ENCODE peak calls at places on chromosomes 2 and 18, in eight cellular contexts. One of them, this sample, is unnamed. For H3K4me1, the result is how much of the 10 kb centered on the place peaks cover.

GRCh38 chr18:62979172-62979571 is 263.8 kb downstream of the PHLPP1 start:
- DNase-seq in left ventricle myocardium inferior: no peak
- DNase-seq in heart right ventricle: no peak
- DNase-seq in HepG2: no peak
- DNase-seq in IMR-90: peak
- DNase-seq in sigmoid colon: no peak
- DNase-seq in mammary epithelial cell: peak
- DNase-seq in GM23338: no peak
- DNase-seq in this sample: peak

GRCh38 chr2:229714080-229714735 is at the start of gene DNER:
- DNase-seq in left ventricle myocardium inferior: no peak
- DNase-seq in heart right ventricle: no peak
- DNase-seq in HepG2: no peak
- DNase-seq in IMR-90: no peak
- DNase-seq in sigmoid colon: no peak
- DNase-seq in mammary epithelial cell: no peak
- DNase-seq in GM23338: peak
- DNase-seq in this sample: no peak

GRCh38 chr18:49812321-49813070 is 837 bp downstream of the ACAA2 start:
- DNase-seq in left ventricle myocardium inferior: no peak
- DNase-seq in heart right ventricle: no peak
- DNase-seq in HepG2: no peak
- DNase-seq in IMR-90: peak
- DNase-seq in sigmoid colon: no peak
- DNase-seq in mammary epithelial cell: peak
- DNase-seq in GM23338: no peak
- DNase-seq in this sample: no peak

GRCh38 chr18:24831871-24832665 is 371.6 kb downstream of the HRH4 start:
- DNase-seq in left ventricle myocardium inferior: no peak
- DNase-seq in heart right ventricle: no peak
- DNase-seq in HepG2: no peak
- DNase-seq in IMR-90: no peak
- DNase-seq in sigmoid colon: no peak
- DNase-seq in mammary epithelial cell: no peak
- DNase-seq in GM23338: no peak
- DNase-seq in this sample: no peak

GRCh38 chr2:38720613-38721241 is 30.4 kb downstream of the SRSF7 start:
- DNase-seq in left ventricle myocardium inferior: peak
- DNase-seq in heart right ventricle: peak
- DNase-seq in HepG2: no peak
- DNase-seq in IMR-90: peak
- DNase-seq in sigmoid colon: peak
- DNase-seq in mammary epithelial cell: peak
- DNase-seq in GM23338: no peak
- DNase-seq in this sample: peak

GRCh38 chr2:67260348-67261277 is 136.5 kb upstream of the ETAA1 start:
- DNase-seq in left ventricle myocardium inferior: peak
- DNase-seq in heart right ventricle: peak
- DNase-seq in HepG2: no peak
- DNase-seq in IMR-90: peak
- DNase-seq in sigmoid colon: peak
- DNase-seq in mammary epithelial cell: peak
- DNase-seq in GM23338: no peak
- DNase-seq in this sample: no peak

GRCh38 chr18:596288-596881 is 403 bp upstream of the CLUL1 start:
- DNase-seq in left ventricle myocardium inferior: no peak
- DNase-seq in heart right ventricle: no peak
- DNase-seq in HepG2: peak
- DNase-seq in IMR-90: no peak
- DNase-seq in sigmoid colon: no peak
- DNase-seq in mammary epithelial cell: peak
- DNase-seq in GM23338: peak
- DNase-seq in this sample: no peak

GRCh38 chr2:86336350-86337234 is 834 bp downstream of the REEP1 start:
- DNase-seq in left ventricle myocardium inferior: peak
- DNase-seq in heart right ventricle: no peak
- DNase-seq in HepG2: no peak
- DNase-seq in IMR-90: no peak
- DNase-seq in sigmoid colon: no peak
- DNase-seq in mammary epithelial cell: no peak
- DNase-seq in GM23338: peak
- DNase-seq in this sample: no peak

GRCh38 chr2:161946489-161947107 is 127.4 kb downstream of the DPP4 start:
- DNase-seq in left ventricle myocardium inferior: no peak
- DNase-seq in heart right ventricle: no peak
- DNase-seq in HepG2: peak
- DNase-seq in IMR-90: peak
- DNase-seq in sigmoid colon: no peak
- DNase-seq in mammary epithelial cell: peak
- DNase-seq in GM23338: peak
- DNase-seq in this sample: no peak

GRCh38 chr18:9871244-9871746 is 14.5 kb upstream of the TXNDC2 start:
- DNase-seq in left ventricle myocardium inferior: no peak
- DNase-seq in heart right ventricle: no peak
- DNase-seq in HepG2: no peak
- DNase-seq in IMR-90: no peak
- DNase-seq in sigmoid colon: no peak
- DNase-seq in mammary epithelial cell: no peak
- DNase-seq in GM23338: no peak
- DNase-seq in this sample: no peak

GRCh38 chr2:218607436-218608115 is at the start of gene PLCD4:
- DNase-seq in left ventricle myocardium inferior: no peak
- DNase-seq in heart right ventricle: peak
- DNase-seq in HepG2: no peak
- DNase-seq in IMR-90: peak
- DNase-seq in sigmoid colon: peak
- DNase-seq in mammary epithelial cell: peak
- DNase-seq in GM23338: peak
- DNase-seq in this sample: no peak

GRCh38 chr2:19800796-19801195 is 101.0 kb downstream of the TTC32 start:
- DNase-seq in left ventricle myocardium inferior: no peak
- DNase-seq in heart right ventricle: no peak
- DNase-seq in HepG2: no peak
- DNase-seq in IMR-90: no peak
- DNase-seq in sigmoid colon: no peak
- DNase-seq in mammary epithelial cell: no peak
- DNase-seq in GM23338: no peak
- DNase-seq in this sample: no peak

GRCh38 chr2:158676295-158676694 is 118.8 kb upstream of the DAPL1 start:
- DNase-seq in left ventricle myocardium inferior: no peak
- DNase-seq in heart right ventricle: no peak
- DNase-seq in HepG2: no peak
- DNase-seq in IMR-90: no peak
- DNase-seq in sigmoid colon: no peak
- DNase-seq in mammary epithelial cell: no peak
- DNase-seq in GM23338: no peak
- DNase-seq in this sample: no peak

GRCh38 chr18:46814394-46814793 is 57.5 kb upstream of the ST8SIA5 start:
- DNase-seq in left ventricle myocardium inferior: no peak
- DNase-seq in heart right ventricle: no peak
- DNase-seq in HepG2: no peak
- DNase-seq in IMR-90: peak
- DNase-seq in sigmoid colon: no peak
- DNase-seq in mammary epithelial cell: no peak
- DNase-seq in GM23338: no peak
- DNase-seq in this sample: no peak

GRCh38 chr2:72833084-72833714 is 7.4 kb upstream of the EXOC6B start:
- DNase-seq in left ventricle myocardium inferior: no peak
- DNase-seq in heart right ventricle: no peak
- DNase-seq in HepG2: no peak
- DNase-seq in IMR-90: no peak
- DNase-seq in sigmoid colon: no peak
- DNase-seq in mammary epithelial cell: no peak
- DNase-seq in GM23338: peak
- DNase-seq in this sample: no peak
- H3K27ac ChIP-seq in left ventricle myocardium inferior: no peak
- H3K27ac ChIP-seq in heart right ventricle: no peak
- H3K27ac ChIP-seq in HepG2: no peak
- H3K27ac ChIP-seq in IMR-90: no peak
- H3K27ac ChIP-seq in sigmoid colon: no peak
- H3K27ac ChIP-seq in mammary epithelial cell: no peak
- H3K27ac ChIP-seq in GM23338: no peak
- H3K27ac ChIP-seq in this sample: no peak

DNA sequence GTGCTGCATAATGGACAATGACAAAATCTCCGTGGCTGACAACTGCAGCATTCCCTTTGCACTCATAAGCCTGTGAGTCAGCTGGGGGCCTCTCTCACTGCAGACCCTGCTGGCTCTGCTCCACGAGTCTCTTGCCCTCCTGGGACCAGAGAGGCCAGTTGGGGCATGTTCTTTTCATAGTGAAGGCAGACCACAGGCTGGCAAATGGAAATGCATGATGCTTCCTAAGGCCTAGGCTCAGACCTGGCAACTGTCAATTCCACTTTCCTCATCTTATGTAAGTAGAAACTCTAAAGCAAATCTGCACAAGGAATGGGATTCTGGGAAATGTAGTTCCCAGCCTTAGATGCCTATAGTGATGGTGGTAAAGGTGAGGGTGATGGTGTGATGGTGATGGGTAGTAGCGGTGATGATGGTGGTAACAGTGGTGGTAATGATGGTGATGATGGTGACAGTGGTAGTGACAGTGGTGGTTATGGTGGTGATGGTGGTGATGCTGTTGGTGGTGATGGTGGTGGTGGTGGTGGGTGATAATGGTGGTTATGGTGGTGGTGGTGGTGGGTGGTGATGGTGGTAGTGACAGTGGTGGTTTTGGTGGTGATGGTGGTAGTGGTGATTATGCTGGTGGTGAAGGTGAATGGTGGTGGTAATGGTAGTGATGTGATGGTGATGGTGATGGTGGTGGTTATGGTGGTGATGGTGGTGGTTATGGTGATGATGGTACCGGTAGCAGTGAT is 185.8 kb upstream of the ARL4C start:
- DNase-seq in left ventricle myocardium inferior: no peak
- DNase-seq in heart right ventricle: no peak
- DNase-seq in HepG2: peak
- DNase-seq in IMR-90: peak
- DNase-seq in sigmoid colon: no peak
- DNase-seq in mammary epithelial cell: peak
- DNase-seq in GM23338: no peak
- DNase-seq in this sample: no peak
- H3K4me1 ChIP-seq in left ventricle myocardium inferior: under half
- H3K4me1 ChIP-seq in heart right ventricle: under half
- H3K4me1 ChIP-seq in HepG2: half or more
- H3K4me1 ChIP-seq in IMR-90: under half
- H3K4me1 ChIP-seq in sigmoid colon: under half
- H3K4me1 ChIP-seq in mammary epithelial cell: half or more
- H3K4me1 ChIP-seq in GM23338: under half
- H3K4me1 ChIP-seq in this sample: under half

DNA sequence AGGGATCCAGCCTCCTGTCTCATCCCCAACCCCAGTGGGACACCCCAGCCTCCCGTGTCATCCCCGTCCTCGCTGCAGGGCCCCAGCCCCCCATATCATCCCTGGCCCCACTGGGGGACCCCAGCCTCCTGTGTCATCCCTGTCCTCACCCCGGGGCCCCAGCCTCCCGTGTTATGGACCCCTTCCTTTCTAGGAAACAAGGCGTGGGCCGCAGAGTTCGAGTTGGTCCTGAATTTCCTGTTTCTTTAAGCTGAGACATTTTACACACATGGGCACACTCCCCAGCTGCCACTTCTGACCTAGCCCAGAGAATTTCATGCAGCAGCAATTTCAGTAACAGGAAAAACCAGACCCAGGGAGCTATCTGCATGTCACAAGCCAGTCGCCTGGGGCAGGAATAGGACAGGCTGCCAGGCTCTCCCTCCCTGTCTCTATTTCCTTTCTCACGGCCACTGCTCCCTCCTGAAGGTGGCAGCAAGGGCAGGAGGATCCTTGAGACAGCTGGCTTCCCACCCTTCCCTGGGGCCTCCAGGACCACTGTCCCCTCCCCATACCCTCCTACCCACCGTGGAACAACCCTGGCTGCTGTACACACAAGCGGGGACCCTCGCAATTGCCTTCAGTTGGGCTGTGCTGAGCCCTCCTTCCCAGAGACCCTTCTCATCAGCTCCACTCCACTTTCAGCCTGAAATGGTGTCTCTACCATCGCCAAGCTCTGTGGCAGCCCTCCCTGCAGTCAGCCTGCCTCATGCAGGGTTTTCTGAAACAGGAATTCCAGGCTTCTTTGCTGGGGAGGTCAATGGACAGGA is 141.9 kb upstream of the ID2 start:
- DNase-seq in left ventricle myocardium inferior: peak
- DNase-seq in heart right ventricle: peak
- DNase-seq in HepG2: no peak
- DNase-seq in IMR-90: no peak
- DNase-seq in sigmoid colon: no peak
- DNase-seq in mammary epithelial cell: no peak
- DNase-seq in GM23338: peak
- DNase-seq in this sample: no peak
- TF ChIP-seq CTCF in left ventricle myocardium inferior: peak
- TF ChIP-seq CTCF in heart right ventricle: no peak
- TF ChIP-seq CTCF in HepG2: peak
- TF ChIP-seq CTCF in IMR-90: no peak
- TF ChIP-seq CTCF in sigmoid colon: no peak
- TF ChIP-seq CTCF in mammary epithelial cell: no peak
- TF ChIP-seq CTCF in GM23338: peak
- TF ChIP-seq CTCF in this sample: no peak

DNA sequence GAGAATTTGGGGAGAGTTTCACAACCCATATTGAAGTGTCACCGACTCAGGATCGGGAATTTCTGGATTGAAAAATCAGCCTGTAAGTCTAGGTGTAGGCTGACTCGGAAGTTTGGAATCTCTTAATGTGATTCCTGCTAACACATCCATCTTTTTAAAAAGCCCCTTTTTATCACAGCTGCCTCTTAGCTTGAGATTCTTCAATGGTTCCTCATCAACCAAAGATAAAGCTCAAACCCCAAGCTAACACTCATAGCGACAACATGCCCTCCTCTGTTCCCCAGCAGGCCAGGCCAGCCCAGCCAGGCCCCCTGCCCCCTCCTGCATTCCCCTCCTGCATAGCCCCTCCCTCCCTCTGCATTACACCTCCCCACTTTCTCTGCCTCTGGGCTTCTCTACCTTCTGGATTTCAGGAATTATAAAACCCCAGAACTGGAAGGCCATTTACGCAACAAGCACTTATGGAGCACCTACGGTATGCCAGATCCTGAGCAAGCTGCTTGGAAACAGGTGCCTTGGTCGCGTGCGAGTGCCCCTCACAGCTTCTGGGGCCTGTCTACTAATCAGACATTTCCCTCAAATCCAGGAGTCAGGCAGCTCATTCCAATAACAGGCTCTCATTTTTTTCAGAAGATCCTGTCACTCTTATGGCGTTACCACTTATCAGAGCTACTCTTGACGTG is 63.4 kb downstream of the EMX1 start:
- DNase-seq in left ventricle myocardium inferior: no peak
- DNase-seq in heart right ventricle: no peak
- DNase-seq in HepG2: no peak
- DNase-seq in IMR-90: peak
- DNase-seq in sigmoid colon: no peak
- DNase-seq in mammary epithelial cell: peak
- DNase-seq in GM23338: no peak
- DNase-seq in this sample: no peak
- H3K27ac ChIP-seq in left ventricle myocardium inferior: no peak
- H3K27ac ChIP-seq in heart right ventricle: peak
- H3K27ac ChIP-seq in HepG2: no peak
- H3K27ac ChIP-seq in IMR-90: no peak
- H3K27ac ChIP-seq in sigmoid colon: no peak
- H3K27ac ChIP-seq in mammary epithelial cell: no peak
- H3K27ac ChIP-seq in GM23338: no peak
- H3K27ac ChIP-seq in this sample: no peak